ENCODE peak calls at places on chromosomes 2 and 18, in seven cellular contexts. X is K562, A is WTC11, L is A549, I is IMR-90, Q is HepG2, J is GM12878. K is an unnamed sample.

GRCh38 chr2:2243666-2244065 is 87.4 kb downstream of the MYT1L start:
- DNase-seq in X (no peak), A (no peak), L (no peak), I (no peak), Q (no peak), J (no peak), K (no peak)

GRCh38 chr2:8023241-8023640 is 658.6 kb upstream of the ID2 start:
- DNase-seq in X (no peak), A (no peak), L (no peak), I (no peak), Q (no peak), J (no peak), K (no peak)

GRCh38 chr2:30931841-30932407 is 124.7 kb upstream of the CAPN13 start:
- DNase-seq in X (peak), A (no peak), L (no peak), I (no peak), Q (no peak), J (no peak), K (no peak)

GRCh38 chr2:85933753-85934594 is 45.2 kb upstream of the ST3GAL5 start:
- DNase-seq in X (peak), A (no peak), L (peak), I (peak), Q (no peak), J (no peak), K (no peak)

GRCh38 chr2:235244497-235245215 is 249.2 kb upstream of the AGAP1 start:
- DNase-seq in X (no peak), A (no peak), L (no peak), I (peak), Q (no peak), J (no peak), K (no peak)

GRCh38 chr2:172461591-172462392 is 34.4 kb downstream of the ITGA6 start:
- DNase-seq in X (peak), A (peak), L (peak), I (peak), Q (peak), J (no peak), K (peak)

GRCh38 chr2:40095003-40095402 is 315.9 kb upstream of the THUMPD2 start:
- DNase-seq in X (no peak), A (no peak), L (peak), I (peak), Q (no peak), J (no peak), K (no peak)

GRCh38 chr2:85276571-85277121 is 51.1 kb downstream of the TGOLN2 start:
- DNase-seq in X (no peak), A (no peak), L (no peak), I (no peak), Q (no peak), J (no peak), K (no peak)

GRCh38 chr18:63708650-63709049 is 5.9 kb downstream of the SERPINB11 start:
- DNase-seq in X (no peak), A (no peak), L (no peak), I (peak), Q (no peak), J (no peak), K (no peak)

GRCh38 chr2:72211359-72211758 is 63.7 kb upstream of the CYP26B1 start:
- DNase-seq in X (no peak), A (no peak), L (peak), I (no peak), Q (no peak), J (no peak), K (no peak)

GRCh38 chr18:44819944-44820510 is 139.3 kb downstream of the SETBP1 start:
- DNase-seq in X (no peak), A (no peak), L (no peak), I (no peak), Q (no peak), J (no peak), K (no peak)

GRCh38 chr2:23124214-23124735 is 260.7 kb upstream of the KLHL29 start:
- DNase-seq in X (no peak), A (no peak), L (no peak), I (no peak), Q (no peak), J (no peak), K (no peak)

GRCh38 chr2:171787333-171788072 is 100.2 kb downstream of the DYNC1I2 start:
- DNase-seq in X (peak), A (peak), L (no peak), I (no peak), Q (peak), J (no peak), K (no peak)

GRCh38 chr2:14778015-14778414 is 145.5 kb downstream of the LRATD1 start:
- DNase-seq in X (no peak), A (no peak), L (no peak), I (peak), Q (no peak), J (no peak), K (no peak)

GRCh38 chr2:38092196-38092902 is 16.4 kb upstream of the CYP1B1 start:
- DNase-seq in X (no peak), A (no peak), L (peak), I (peak), Q (no peak), J (no peak), K (peak)

GRCh38 chr18:54551590-54551989 is 39.5 kb upstream of the DYNAP start:
- DNase-seq in X (no peak), A (no peak), L (no peak), I (no peak), Q (no peak), J (no peak), K (no peak)

GRCh38 chr2:38192046-38192445 is 116.1 kb upstream of the CYP1B1 start:
- DNase-seq in X (no peak), A (no peak), L (no peak), I (no peak), Q (no peak), J (no peak), K (no peak)

GRCh38 chr2:21438949-21439348 is 315.2 kb downstream of the TDRD15 start:
- DNase-seq in X (peak), A (no peak), L (peak), I (peak), Q (no peak), J (no peak), K (no peak)

GRCh38 chr2:196925445-196925767 is 1.1 kb downstream of the PGAP1 start:
- DNase-seq in X (no peak), A (no peak), L (no peak), I (no peak), Q (peak), J (no peak), K (peak)

GRCh38 chr2:241108271-241109209 is 6.5 kb upstream of the MTERF4 start:
- DNase-seq in X (no peak), A (no peak), L (no peak), I (no peak), Q (no peak), J (no peak), K (no peak)

GRCh38 chr2:54332386-54332785 is 76.4 kb upstream of the TSPYL6 start:
- DNase-seq in X (no peak), A (no peak), L (no peak), I (peak), Q (no peak), J (no peak), K (no peak)

GRCh38 chr2:120765031-120765910 is 29.6 kb downstream of the GLI2 start:
- DNase-seq in X (no peak), A (peak), L (no peak), I (peak), Q (no peak), J (no peak), K (peak)

GRCh38 chr2:27315122-27315521 is 6.9 kb upstream of the UCN start:
- DNase-seq in X (no peak), A (no peak), L (no peak), I (no peak), Q (no peak), J (no peak), K (no peak)

GRCh38 chr2:170822885-170823799 is 6.5 kb downstream of the GAD1 start:
- DNase-seq in X (peak), A (peak), L (no peak), I (no peak), Q (no peak), J (no peak), K (peak)

DNA sequence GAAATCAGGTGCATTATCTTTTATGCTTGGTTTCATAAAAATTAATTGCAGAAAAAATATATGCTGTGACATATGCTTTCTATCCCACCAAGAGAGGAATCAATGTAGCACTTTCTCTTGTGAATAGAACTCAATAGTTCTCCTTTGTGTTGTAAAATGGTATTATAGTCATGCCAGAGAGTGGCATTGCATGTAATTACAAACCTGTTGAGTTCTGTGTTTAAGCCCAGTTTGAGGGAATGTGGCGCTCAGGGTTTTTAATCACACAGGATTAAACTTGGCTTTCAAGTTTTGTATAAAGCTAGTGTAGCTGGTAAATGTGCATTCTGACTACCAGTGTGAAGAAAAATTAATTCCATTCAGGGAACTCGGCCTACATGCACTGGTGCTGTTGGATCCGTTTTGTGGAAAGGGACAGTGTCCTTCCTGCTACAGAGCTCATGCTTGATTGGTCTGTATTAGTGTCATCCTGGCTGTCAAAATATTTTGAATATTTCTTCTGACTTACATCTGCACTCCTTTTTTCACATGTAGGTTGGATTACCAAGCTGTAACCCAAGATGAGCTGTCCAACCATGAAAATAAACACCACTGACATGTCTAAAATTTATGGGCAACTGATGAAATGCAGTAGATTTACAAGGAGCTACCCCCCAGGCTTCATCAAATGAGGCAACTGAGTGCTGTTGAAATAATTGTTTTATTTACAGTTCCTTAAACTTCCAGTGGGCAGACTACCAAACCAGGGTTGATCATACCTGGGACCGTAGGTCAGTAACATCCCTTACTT is 80.3 kb downstream of the SLC4A3 start:
- DNase-seq in X (no peak), A (no peak), L (no peak), I (peak), Q (no peak), J (no peak), K (no peak)
- TF ChIP-seq USF2 in X (no peak), A (no peak), L (no peak), I (no peak), Q (no peak), J (no peak), K (no peak)

GRCh38 chr2:10094271-10094814 is 14.1 kb upstream of the CYS1 start:
- DNase-seq in X (peak), A (peak), L (peak), I (no peak), Q (no peak), J (no peak), K (peak)
- TF ChIP-seq USF2 in X (no peak), A (no peak), L (no peak), I (no peak), Q (no peak), J (no peak), K (no peak)

GRCh38 chr2:112682101-112682500 is 36.4 kb downstream of the SLC20A1 start:
- DNase-seq in X (no peak), A (no peak), L (no peak), I (no peak), Q (no peak), J (no peak), K (no peak)

GRCh38 chr2:112684415-112684775 is 36.4 kb upstream of the NT5DC4 start:
- DNase-seq in X (peak), A (no peak), L (no peak), I (no peak), Q (no peak), J (no peak), K (no peak)

GRCh38 chr2:112680666-112681101 is 34.9 kb downstream of the SLC20A1 start:
- DNase-seq in X (no peak), A (no peak), L (no peak), I (no peak), Q (no peak), J (no peak), K (no peak)

GRCh38 chr2:112683550-112684414 is 37.0 kb upstream of the NT5DC4 start:
- DNase-seq in X (peak), A (no peak), L (no peak), I (no peak), Q (peak), J (no peak), K (no peak)

GRCh38 chr2:112679484-112679883 is 33.7 kb downstream of the SLC20A1 start:
- DNase-seq in X (no peak), A (no peak), L (no peak), I (no peak), Q (no peak), J (no peak), K (no peak)
- TF ChIP-seq USF2 in X (no peak), A (no peak), L (no peak), I (no peak), Q (no peak), J (no peak), K (no peak)

GRCh38 chr2:214774108-214774507 is 35.4 kb downstream of the BARD1 start:
- DNase-seq in X (no peak), A (no peak), L (no peak), I (peak), Q (no peak), J (no peak), K (no peak)
- TF ChIP-seq USF2 in X (no peak), A (no peak), L (no peak), I (no peak), Q (no peak), J (no peak), K (no peak)

GRCh38 chr2:211664321-211664720 is 874.3 kb downstream of the ERBB4 start:
- DNase-seq in X (no peak), A (no peak), L (no peak), I (no peak), Q (no peak), J (no peak), K (no peak)

GRCh38 chr2:211665299-211665698 is 873.3 kb downstream of the ERBB4 start:
- DNase-seq in X (no peak), A (no peak), L (no peak), I (no peak), Q (no peak), J (no peak), K (no peak)
- TF ChIP-seq USF2 in X (no peak), A (no peak), L (no peak), I (no peak), Q (no peak), J (no peak), K (no peak)

GRCh38 chr2:132816234-132816633 is 146.2 kb upstream of the LYPD1 start:
- DNase-seq in X (no peak), A (peak), L (peak), I (no peak), Q (no peak), J (no peak), K (no peak)
- TF ChIP-seq USF2 in X (no peak), A (no peak), L (no peak), I (no peak), Q (no peak), J (no peak), K (no peak)

GRCh38 chr18:76208632-76209308 is 286.3 kb downstream of the ZNF516 start:
- DNase-seq in X (no peak), A (no peak), L (no peak), I (no peak), Q (no peak), J (no peak), K (no peak)
- TF ChIP-seq USF2 in X (no peak), A (no peak), L (no peak), I (no peak), Q (no peak), J (no peak), K (no peak)

K was measured in SK-N-SH.